ENCODE peak calls at places on chromosomes 2 and 18, in six cellular contexts. Z, G, J, T, Y and P are unnamed samples.

GRCh38 chr2:152950125-152950524 is 231.7 kb downstream of the ARL6IP6 start:
- DNase-seq in G (no peak), Z (no peak), Y (no peak), T (no peak), J (peak), P (peak)

GRCh38 chr2:175709248-175709647 is 292.8 kb downstream of the LNPK start:
- DNase-seq in J (no peak), Y (no peak), G (no peak), T (peak), Z (no peak), P (no peak)

GRCh38 chr2:83368461-83368860 is 1090.6 kb downstream of the SUCLG1 start:
- DNase-seq in G (no peak), Z (no peak), T (no peak), Y (no peak), J (no peak), P (no peak)

GRCh38 chr2:31255911-31256571 is 22.1 kb downstream of the EHD3 start:
- DNase-seq in Y (no peak), Z (no peak), G (no peak), J (no peak), T (no peak), P (no peak)

GRCh38 chr2:152715854-152716428 is 1.3 kb downstream of the PRPF40A start:
- DNase-seq in Z (no peak), Y (no peak), J (peak), G (no peak), T (no peak), P (no peak)

GRCh38 chr2:160228141-160228963 is 28.3 kb upstream of the ITGB6 start:
- DNase-seq in T (no peak), J (no peak), Z (no peak), Y (no peak), G (peak), P (peak)

GRCh38 chr2:157853211-157853610 is 22.9 kb downstream of the ACVR1 start:
- DNase-seq in T (no peak), J (no peak), Z (no peak), Y (no peak), G (no peak), P (no peak)

GRCh38 chr2:126822921-126823320 is 75.8 kb upstream of the TEX51 start:
- DNase-seq in G (no peak), T (no peak), Y (no peak), J (no peak), Z (no peak), P (no peak)

GRCh38 chr2:8094571-8094970 is 587.3 kb upstream of the ID2 start:
- DNase-seq in G (no peak), J (no peak), Y (no peak), T (no peak), Z (no peak), P (no peak)

GRCh38 chr2:128286905-128287779 is 31.5 kb downstream of the HS6ST1 start:
- DNase-seq in T (no peak), G (no peak), J (no peak), Z (no peak), Y (no peak), P (no peak)

GRCh38 chr2:70984576-70985282 is 6.3 kb downstream of the ANKRD53 start:
- DNase-seq in Z (no peak), Y (no peak), T (no peak), J (peak), G (no peak), P (no peak)

GRCh38 chr2:218323526-218324472 is 31.5 kb upstream of the TMBIM1 start:
- DNase-seq in Z (peak), T (no peak), G (no peak), J (no peak), Y (no peak), P (no peak)

GRCh38 chr2:219428469-219428868 is 6.2 kb upstream of the SPEG start:
- DNase-seq in T (no peak), G (no peak), J (no peak), Z (no peak), Y (no peak), P (no peak)

GRCh38 chr2:186946896-186947467 is 98.0 kb upstream of the ZSWIM2 start:
- DNase-seq in G (no peak), J (no peak), Y (no peak), Z (no peak), T (no peak), P (no peak)

GRCh38 chr18:7548721-7549120 is 18.4 kb upstream of the PTPRM start:
- DNase-seq in J (no peak), Y (no peak), T (no peak), G (no peak), Z (no peak), P (no peak)

GRCh38 chr2:212906620-212907019 is 244.8 kb downstream of the IKZF2 start:
- DNase-seq in Y (no peak), G (no peak), J (no peak), Z (no peak), T (no peak), P (no peak)

GRCh38 chr18:42268793-42269192 is 313.8 kb downstream of the PIK3C3 start:
- DNase-seq in T (no peak), Z (no peak), G (no peak), J (no peak), Y (no peak), P (no peak)

GRCh38 chr2:182228741-182229140 is 198.1 kb downstream of the PDE1A start:
- DNase-seq in G (no peak), T (peak), J (no peak), Z (no peak), Y (no peak), P (peak)

GRCh38 chr18:76999077-76999476 is 133.5 kb downstream of the MBP start:
- DNase-seq in G (no peak), J (no peak), Y (no peak), Z (no peak), T (no peak), P (no peak)

GRCh38 chr2:152134488-152135280 is 35.8 kb upstream of the CACNB4 start:
- DNase-seq in J (peak), Z (no peak), Y (no peak), T (no peak), G (no peak), P (no peak)

GRCh38 chr2:206083602-206084467 is 2.1 kb downstream of the INO80D start:
- DNase-seq in Z (no peak), T (no peak), Y (no peak), G (no peak), J (peak), P (no peak)